ENCODE peak calls at places on chromosomes 2 and 18, in seven cellular contexts. One of them, this sample, is unnamed.

GRCh38 chr18:51537487-51537886 is 340.0 kb upstream of the MEX3C start:
- DNase-seq in M059J: peak
- DNase-seq in NCI-H1930: no peak
- DNase-seq in hepatic stellate cell: no peak
- DNase-seq in GM04504: no peak
- DNase-seq in NCI-H1417: peak
- DNase-seq in thoracic aorta: no peak
- DNase-seq in this sample: no peak

GRCh38 chr2:200702646-200703118 is 109.0 kb upstream of the BZW1 start:
- DNase-seq in M059J: no peak
- DNase-seq in NCI-H1930: no peak
- DNase-seq in hepatic stellate cell: no peak
- DNase-seq in GM04504: no peak
- DNase-seq in NCI-H1417: no peak
- DNase-seq in thoracic aorta: no peak
- DNase-seq in this sample: no peak

GRCh38 chr18:2135309-2135708 is 436.0 kb downstream of the METTL4 start:
- DNase-seq in M059J: no peak
- DNase-seq in NCI-H1930: no peak
- DNase-seq in hepatic stellate cell: no peak
- DNase-seq in GM04504: no peak
- DNase-seq in NCI-H1417: no peak
- DNase-seq in thoracic aorta: no peak
- DNase-seq in this sample: no peak

GRCh38 chr18:44584900-44585299 is 95.8 kb upstream of the SETBP1 start:
- DNase-seq in M059J: no peak
- DNase-seq in NCI-H1930: no peak
- DNase-seq in hepatic stellate cell: no peak
- DNase-seq in GM04504: no peak
- DNase-seq in NCI-H1417: no peak
- DNase-seq in thoracic aorta: no peak
- DNase-seq in this sample: no peak

GRCh38 chr2:72821118-72821517 is 4.7 kb downstream of the EXOC6B start:
- DNase-seq in M059J: no peak
- DNase-seq in NCI-H1930: no peak
- DNase-seq in hepatic stellate cell: no peak
- DNase-seq in GM04504: no peak
- DNase-seq in NCI-H1417: no peak
- DNase-seq in thoracic aorta: no peak
- DNase-seq in this sample: no peak

GRCh38 chr2:69296421-69296820 is 90.6 kb downstream of the GFPT1 start:
- DNase-seq in M059J: no peak
- DNase-seq in NCI-H1930: no peak
- DNase-seq in hepatic stellate cell: no peak
- DNase-seq in GM04504: no peak
- DNase-seq in NCI-H1417: no peak
- DNase-seq in thoracic aorta: no peak
- DNase-seq in this sample: no peak

GRCh38 chr2:62765619-62766376 is 60.3 kb downstream of the EHBP1 start:
- DNase-seq in M059J: peak
- DNase-seq in NCI-H1930: no peak
- DNase-seq in hepatic stellate cell: no peak
- DNase-seq in GM04504: no peak
- DNase-seq in NCI-H1417: no peak
- DNase-seq in thoracic aorta: no peak
- DNase-seq in this sample: no peak

GRCh38 chr18:76378526-76379215 is 116.4 kb downstream of the ZNF516 start:
- DNase-seq in M059J: no peak
- DNase-seq in NCI-H1930: no peak
- DNase-seq in hepatic stellate cell: no peak
- DNase-seq in GM04504: no peak
- DNase-seq in NCI-H1417: no peak
- DNase-seq in thoracic aorta: no peak
- DNase-seq in this sample: no peak

GRCh38 chr2:52036853-52037252 is 1004.9 kb upstream of the NRXN1 start:
- DNase-seq in M059J: no peak
- DNase-seq in NCI-H1930: no peak
- DNase-seq in hepatic stellate cell: no peak
- DNase-seq in GM04504: no peak
- DNase-seq in NCI-H1417: no peak
- DNase-seq in thoracic aorta: no peak
- DNase-seq in this sample: no peak

GRCh38 chr18:50280707-50281294 is 522 bp downstream of the MBD1 start:
- DNase-seq in M059J: no peak
- DNase-seq in NCI-H1930: no peak
- DNase-seq in hepatic stellate cell: no peak
- DNase-seq in GM04504: no peak
- DNase-seq in NCI-H1417: no peak
- DNase-seq in thoracic aorta: no peak
- DNase-seq in this sample: no peak

GRCh38 chr2:144508162-144508765 is 11.7 kb downstream of the ZEB2 start:
- DNase-seq in M059J: no peak
- DNase-seq in NCI-H1930: no peak
- DNase-seq in hepatic stellate cell: no peak
- DNase-seq in GM04504: no peak
- DNase-seq in NCI-H1417: no peak
- DNase-seq in thoracic aorta: no peak
- DNase-seq in this sample: no peak

GRCh38 chr18:9466911-9467310 is 8.4 kb upstream of the RALBP1 start:
- DNase-seq in M059J: peak
- DNase-seq in NCI-H1930: no peak
- DNase-seq in hepatic stellate cell: no peak
- DNase-seq in GM04504: no peak
- DNase-seq in NCI-H1417: no peak
- DNase-seq in thoracic aorta: no peak
- DNase-seq in this sample: no peak

GRCh38 chr2:46569061-46569560 is 89.7 kb downstream of the TMEM247 start:
- DNase-seq in M059J: peak
- DNase-seq in NCI-H1930: no peak
- DNase-seq in hepatic stellate cell: no peak
- DNase-seq in GM04504: no peak
- DNase-seq in NCI-H1417: no peak
- DNase-seq in thoracic aorta: no peak
- DNase-seq in this sample: peak

GRCh38 chr2:119068154-119068725 is 90.3 kb downstream of the C1QL2 start:
- DNase-seq in M059J: no peak
- DNase-seq in NCI-H1930: no peak
- DNase-seq in hepatic stellate cell: no peak
- DNase-seq in GM04504: no peak
- DNase-seq in NCI-H1417: peak
- DNase-seq in thoracic aorta: no peak
- DNase-seq in this sample: no peak

GRCh38 chr2:85015653-85016360 is 44.8 kb downstream of the KCMF1 start:
- DNase-seq in M059J: no peak
- DNase-seq in NCI-H1930: no peak
- DNase-seq in hepatic stellate cell: peak
- DNase-seq in GM04504: no peak
- DNase-seq in NCI-H1417: no peak
- DNase-seq in thoracic aorta: no peak
- DNase-seq in this sample: no peak

GRCh38 chr18:69649678-69650077 is 249.0 kb downstream of the DOK6 start:
- DNase-seq in M059J: no peak
- DNase-seq in NCI-H1930: no peak
- DNase-seq in hepatic stellate cell: no peak
- DNase-seq in GM04504: no peak
- DNase-seq in NCI-H1417: no peak
- DNase-seq in thoracic aorta: no peak
- DNase-seq in this sample: no peak

GRCh38 chr18:13800505-13801259 is 23.3 kb upstream of the MC5R start:
- DNase-seq in M059J: peak
- DNase-seq in NCI-H1930: peak
- DNase-seq in hepatic stellate cell: peak
- DNase-seq in GM04504: no peak
- DNase-seq in NCI-H1417: peak
- DNase-seq in thoracic aorta: peak
- DNase-seq in this sample: no peak

GRCh38 chr2:215917953-215918620 is 95.3 kb downstream of the MREG start:
- DNase-seq in M059J: peak
- DNase-seq in NCI-H1930: no peak
- DNase-seq in hepatic stellate cell: no peak
- DNase-seq in GM04504: peak
- DNase-seq in NCI-H1417: peak
- DNase-seq in thoracic aorta: no peak
- DNase-seq in this sample: no peak

GRCh38 chr18:62566199-62566598 is 43.4 kb downstream of the ZCCHC2 start:
- DNase-seq in M059J: peak
- DNase-seq in NCI-H1930: no peak
- DNase-seq in hepatic stellate cell: no peak
- DNase-seq in GM04504: no peak
- DNase-seq in NCI-H1417: peak
- DNase-seq in thoracic aorta: no peak
- DNase-seq in this sample: no peak

GRCh38 chr2:237067985-237068576 is 17.6 kb upstream of the COPS8 start:
- DNase-seq in M059J: no peak
- DNase-seq in NCI-H1930: no peak
- DNase-seq in hepatic stellate cell: no peak
- DNase-seq in GM04504: no peak
- DNase-seq in NCI-H1417: no peak
- DNase-seq in thoracic aorta: no peak
- DNase-seq in this sample: no peak

GRCh38 chr18:3345885-3346284 is 84.0 kb downstream of the MYL12B start:
- DNase-seq in M059J: no peak
- DNase-seq in NCI-H1930: no peak
- DNase-seq in hepatic stellate cell: no peak
- DNase-seq in GM04504: no peak
- DNase-seq in NCI-H1417: no peak
- DNase-seq in thoracic aorta: no peak
- DNase-seq in this sample: no peak

GRCh38 chr2:2748399-2749205 is 417.5 kb upstream of the MYT1L start:
- DNase-seq in M059J: no peak
- DNase-seq in NCI-H1930: no peak
- DNase-seq in hepatic stellate cell: no peak
- DNase-seq in GM04504: no peak
- DNase-seq in NCI-H1417: no peak
- DNase-seq in thoracic aorta: no peak
- DNase-seq in this sample: no peak

GRCh38 chr2:119389615-119390306 is 23.0 kb downstream of the DBI start:
- DNase-seq in M059J: peak
- DNase-seq in NCI-H1930: no peak
- DNase-seq in hepatic stellate cell: no peak
- DNase-seq in GM04504: peak
- DNase-seq in NCI-H1417: no peak
- DNase-seq in thoracic aorta: no peak
- DNase-seq in this sample: peak

GRCh38 chr18:23230688-23231087 is 95.4 kb downstream of the CABLES1 start:
- DNase-seq in M059J: peak
- DNase-seq in NCI-H1930: no peak
- DNase-seq in hepatic stellate cell: no peak
- DNase-seq in GM04504: no peak
- DNase-seq in NCI-H1417: no peak
- DNase-seq in thoracic aorta: no peak
- DNase-seq in this sample: no peak

GRCh38 chr2:159030674-159031380 is 62.4 kb downstream of the TANC1 start:
- DNase-seq in M059J: peak
- DNase-seq in NCI-H1930: no peak
- DNase-seq in hepatic stellate cell: peak
- DNase-seq in GM04504: peak
- DNase-seq in NCI-H1417: no peak
- DNase-seq in thoracic aorta: no peak
- DNase-seq in this sample: peak

This sample was measured in AG09319.